ENCODE peak calls at places on chromosome 4, in four cellular contexts. P is SK-N-DZ, Y is left colon, D is left cardiac atrium. E is an unnamed sample.

GRCh38 chr4:81519856-81520255 is 48.1 kb upstream of the RASGEF1B start:
- DNase-seq in P (no peak), Y (no peak), D (no peak), E (no peak)

GRCh38 chr4:169410839-169411770 is 140.3 kb upstream of the SH3RF1 start:
- DNase-seq in P (no peak), Y (peak), D (no peak), E (peak)

GRCh38 chr4:184782731-184783472 is 42.9 kb downstream of the ACSL1 start:
- DNase-seq in P (no peak), Y (no peak), D (no peak), E (no peak)

GRCh38 chr4:185468999-185469398 is 2.5 kb downstream of the CCDC110 start:
- DNase-seq in P (no peak), Y (no peak), D (no peak), E (no peak)

GRCh38 chr4:120052840-120053239 is 13.8 kb downstream of the MAD2L1 start:
- DNase-seq in P (no peak), Y (peak), D (peak), E (no peak)

GRCh38 chr4:152016325-152016665 is 255.5 kb upstream of the GATB start:
- DNase-seq in P (no peak), Y (no peak), D (no peak), E (no peak)

GRCh38 chr4:129377131-129377845 is 281.3 kb downstream of the C4orf33 start:
- DNase-seq in P (no peak), Y (no peak), D (no peak), E (no peak)

GRCh38 chr4:110623710-110624015 is 786 bp upstream of the PITX2 start:
- DNase-seq in P (no peak), Y (no peak), D (no peak), E (no peak)

GRCh38 chr4:84690481-84690880 is 107.6 kb downstream of the CDS1 start:
- DNase-seq in P (no peak), Y (no peak), D (no peak), E (no peak)

GRCh38 chr4:1351854-1352633 is 5.0 kb downstream of the UVSSA start:
- DNase-seq in P (peak), Y (peak), D (peak), E (peak)

GRCh38 chr4:37827030-37827705 is 682 bp downstream of the PGM2 start:
- DNase-seq in P (no peak), Y (no peak), D (no peak), E (no peak)

GRCh38 chr4:3391422-3391821 is 50.3 kb upstream of the HGFAC start:
- DNase-seq in P (no peak), Y (no peak), D (no peak), E (no peak)

GRCh38 chr4:13617801-13618200 is 9.7 kb downstream of the BOD1L1 start:
- DNase-seq in P (no peak), Y (no peak), D (no peak), E (no peak)

GRCh38 chr4:182680196-182680771 is 236.9 kb downstream of the DCTD start:
- DNase-seq in P (no peak), Y (no peak), D (peak), E (no peak)

GRCh38 chr4:11021348-11021747 is 336.8 kb upstream of the CLNK start:
- DNase-seq in P (no peak), Y (no peak), D (no peak), E (no peak)

GRCh38 chr4:7075962-7076693 is 8.3 kb upstream of the GRPEL1 start:
- DNase-seq in P (no peak), Y (no peak), D (no peak), E (no peak)

GRCh38 chr4:140790765-140791164 is 34.6 kb upstream of the TBC1D9 start:
- DNase-seq in P (no peak), Y (peak), D (peak), E (peak)

GRCh38 chr4:151035321-151035720 is 20.2 kb upstream of the LRBA start:
- DNase-seq in P (no peak), Y (peak), D (no peak), E (no peak)

GRCh38 chr4:78627046-78627965 is 75.7 kb downstream of the ANXA3 start:
- DNase-seq in P (no peak), Y (no peak), D (no peak), E (no peak)

GRCh38 chr4:65223601-65224000 is 446.7 kb downstream of the EPHA5 start:
- DNase-seq in P (no peak), Y (no peak), D (no peak), E (no peak)

GRCh38 chr4:25687763-25688162 is 32.1 kb downstream of the SLC34A2 start:
- DNase-seq in P (no peak), Y (no peak), D (no peak), E (no peak)

GRCh38 chr4:141786921-141787320 is 150.5 kb downstream of the IL15 start:
- DNase-seq in P (no peak), Y (no peak), D (no peak), E (no peak)

GRCh38 chr4:125432078-125432477 is 117.3 kb downstream of the FAT4 start:
- DNase-seq in P (peak), Y (no peak), D (no peak), E (no peak)

GRCh38 chr4:53026233-53026632 is 164.1 kb downstream of the RASL11B start:
- DNase-seq in P (peak), Y (no peak), D (no peak), E (no peak)

E was measured in mucosa of gallbladder.